ENCODE peak calls at places on chromosomes 16 and 17, in five cellular contexts. A is trophoblast cell, I is neuronal stem cell, K is H9, S is H1. H is an unnamed sample.

GRCh38 chr17:55334285-55334684 is 69.5 kb downstream of the HLF start:
- DNase-seq in S (no peak), K (no peak), A (no peak), I (no peak), H (no peak)

GRCh38 chr16:2905241-2905987 is 6.3 kb upstream of the FLYWCH1 start:
- DNase-seq in I (peak), A (peak), K (peak), S (peak), H (peak)

GRCh38 chr16:88072571-88073001 is 121.4 kb downstream of the BANP start:
- DNase-seq in S (no peak), K (no peak), A (no peak), I (no peak), H (no peak)

GRCh38 chr17:73340093-73340596 is 28.3 kb upstream of the CDC42EP4 start:
- DNase-seq in K (no peak), S (no peak), A (peak), I (no peak), H (peak)

GRCh38 chr16:86452451-86452850 is 57.9 kb upstream of the FOXF1 start:
- DNase-seq in I (no peak), S (no peak), K (no peak), A (no peak), H (no peak)

GRCh38 chr17:27919120-27919519 is 26.0 kb upstream of the LYRM9 start:
- DNase-seq in K (no peak), A (no peak), S (no peak), I (no peak), H (no peak)

GRCh38 chr16:6946106-6946505 is 386.5 kb upstream of the RBFOX1 start:
- DNase-seq in I (no peak), A (no peak), S (no peak), K (no peak), H (no peak)

GRCh38 chr16:67490330-67491096 is 7.2 kb upstream of the AGRP start:
- DNase-seq in A (no peak), I (no peak), S (no peak), K (no peak), H (no peak)

GRCh38 chr17:81735181-81736102 is 23.4 kb downstream of the SLC25A10 start:
- DNase-seq in A (peak), K (no peak), S (no peak), I (no peak), H (peak)

GRCh38 chr16:7755347-7755746 is 422.7 kb downstream of the RBFOX1 start:
- DNase-seq in K (no peak), A (no peak), I (no peak), S (no peak), H (no peak)

GRCh38 chr17:935485-935884 is 44.1 kb downstream of the NXN start:
- DNase-seq in I (no peak), A (no peak), K (no peak), S (no peak), H (no peak)

GRCh38 chr17:70041061-70041460 is 34.0 kb upstream of the KCNJ16 start:
- DNase-seq in S (no peak), K (no peak), I (no peak), A (no peak), H (no peak)

GRCh38 chr16:49277766-49278566 is 3.7 kb downstream of the CBLN1 start:
- DNase-seq in A (no peak), I (no peak), S (peak), K (no peak), H (no peak)

GRCh38 chr16:8850279-8850885 is 18.4 kb downstream of the CARHSP1 start:
- DNase-seq in S (no peak), I (no peak), K (peak), A (no peak), H (peak)

GRCh38 chr17:65278050-65278819 is 141.1 kb downstream of the RGS9 start:
- DNase-seq in S (peak), I (peak), K (peak), A (peak), H (peak)

GRCh38 chr16:88500255-88500661 is 47.2 kb downstream of the ZFPM1 start:
- DNase-seq in I (no peak), S (no peak), K (no peak), A (no peak), H (no peak)

GRCh38 chr17:74862108-74862901 is 2.6 kb upstream of the GRIN2C start:
- DNase-seq in K (peak), S (peak), I (peak), A (no peak), H (peak)

GRCh38 chr16:15055141-15056053 is 477 bp downstream of the NTAN1 start:
- DNase-seq in S (peak), I (no peak), A (no peak), K (no peak), H (peak)

GRCh38 chr16:73473713-73474112 is 425.8 kb upstream of the ZFHX3 start:
- DNase-seq in I (no peak), A (no peak), K (no peak), S (no peak), H (no peak)

GRCh38 chr17:42266918-42267766 is 9.0 kb downstream of the STAT5B start:
- DNase-seq in A (peak), S (no peak), K (no peak), I (no peak), H (peak)

GRCh38 chr16:2811703-2812471 is 5.2 kb upstream of the PRSS21 start:
- DNase-seq in I (no peak), S (no peak), A (no peak), K (no peak), H (no peak)

GRCh38 chr17:42191209-42191608 is 3.1 kb downstream of the GHDC start:
- DNase-seq in S (no peak), I (no peak), K (peak), A (no peak), H (no peak)

GRCh38 chr16:89473791-89474414 is 16.5 kb downstream of the ANKRD11 start:
- DNase-seq in K (no peak), A (peak), S (no peak), I (no peak), H (peak)

GRCh38 chr17:71003736-71004135 is 834.4 kb downstream of the KCNJ2 start:
- DNase-seq in I (no peak), A (no peak), S (peak), K (peak), H (no peak)

GRCh38 chr17:75693500-75694481 is 26.7 kb downstream of the SAP30BP start:
- DNase-seq in K (peak), S (no peak), A (no peak), I (peak), H (peak)

GRCh38 chr16:16014329-16015224 is 65.2 kb downstream of the ABCC1 start:
- DNase-seq in S (no peak), I (no peak), K (no peak), A (no peak), H (peak)

GRCh38 chr17:48048321-48049140 is at the start of gene NFE2L1:
- DNase-seq in A (peak), S (no peak), K (peak), I (no peak), H (peak)

GRCh38 chr17:49443862-49444261 is 29.2 kb upstream of the PHB1 start:
- DNase-seq in I (no peak), A (no peak), K (no peak), S (no peak), H (peak)

GRCh38 chr17:9291912-9292562 is 270.7 kb downstream of the NTN1 start:
- DNase-seq in K (peak), S (peak), A (peak), I (no peak), H (peak)

GRCh38 chr16:30813821-30814189 is 26.8 kb upstream of the ZNF629 start:
- DNase-seq in I (no peak), K (no peak), S (no peak), A (no peak), H (no peak)

GRCh38 chr16:69934751-69935150 is 16.4 kb upstream of the CLEC18A start:
- DNase-seq in I (no peak), K (no peak), A (no peak), S (no peak), H (no peak)

GRCh38 chr17:49637050-49637449 is 40.8 kb downstream of the SPOP start:
- DNase-seq in I (no peak), K (no peak), A (no peak), S (no peak), H (no peak)

GRCh38 chr17:40323731-40324650 is 15.0 kb downstream of the RARA start:
- DNase-seq in A (no peak), I (no peak), K (no peak), S (no peak), H (no peak)

GRCh38 chr16:727291-727977 is 528 bp downstream of the HAGHL start:
- DNase-seq in A (no peak), S (no peak), I (no peak), K (no peak), H (no peak)

GRCh38 chr17:82006468-82007227 is 16.0 kb downstream of the CENPX start:
- DNase-seq in K (no peak), A (peak), S (no peak), I (no peak), H (peak)

GRCh38 chr17:76927982-76928381 is 59.8 kb downstream of the MGAT5B start:
- DNase-seq in I (no peak), K (no peak), A (no peak), S (no peak), H (no peak)

GRCh38 chr17:68820825-68821481 is 134.2 kb downstream of the ABCA8 start:
- DNase-seq in I (no peak), K (no peak), S (no peak), A (no peak), H (peak)

DNA sequence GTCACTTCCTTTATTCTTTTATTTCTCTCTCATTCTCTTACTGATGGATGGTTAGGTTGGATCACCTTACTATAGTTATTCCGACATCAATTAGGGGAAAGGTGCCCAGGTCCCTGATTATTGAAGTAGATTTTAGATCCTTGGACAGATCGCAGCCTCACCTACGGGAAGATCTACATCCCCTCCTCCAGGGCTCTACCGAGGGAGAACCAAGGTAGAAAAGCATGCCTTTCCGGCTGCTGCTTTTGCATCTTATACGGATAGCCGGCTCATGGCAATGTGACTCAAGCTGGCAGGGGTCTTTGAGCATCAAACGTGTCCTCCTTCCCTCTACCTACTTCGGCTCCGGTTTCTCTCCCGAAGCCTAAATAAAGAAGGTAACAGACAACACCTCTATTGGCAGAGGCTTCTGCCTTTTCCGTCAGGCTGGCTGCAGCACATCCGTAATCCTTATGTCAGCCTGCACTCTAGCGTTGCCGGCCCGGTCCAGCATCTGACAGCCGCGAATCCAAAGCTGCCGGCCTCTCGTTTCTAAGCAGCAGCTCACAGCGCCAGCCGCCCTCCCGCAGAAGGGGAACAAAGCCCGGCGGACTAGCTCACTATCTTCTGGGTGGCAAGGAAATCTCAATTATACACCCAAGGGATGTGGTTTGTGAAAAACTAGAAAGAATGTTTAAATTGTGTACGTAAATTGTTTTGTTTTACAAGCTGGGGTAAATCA is 46.9 kb downstream of the IRX6 start:
- DNase-seq in S (peak), I (peak), K (peak), A (no peak), H (no peak)
- H2BK12ac ChIP-seq in S (no peak), I (no peak), K (no peak), A (no peak), H (no peak)

DNA sequence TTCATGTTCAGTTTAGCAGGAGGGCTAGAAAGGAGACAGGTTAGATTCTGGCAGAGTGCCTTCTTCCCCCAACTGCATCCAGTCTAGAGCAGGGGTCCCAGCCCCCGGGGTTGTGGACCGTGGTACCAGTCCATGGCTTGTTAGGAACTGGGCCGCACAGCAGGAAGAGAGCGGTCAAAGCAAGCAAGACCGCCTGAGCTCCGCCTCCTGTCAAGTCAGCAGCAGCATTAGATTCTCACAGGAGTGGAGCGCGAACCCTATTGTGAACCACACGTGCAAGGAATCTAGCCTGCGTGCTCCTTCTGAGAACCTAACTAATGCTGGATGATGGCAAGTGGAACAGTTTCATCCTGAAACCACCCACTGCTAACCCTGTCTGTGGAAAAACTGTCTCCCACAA is 95.0 kb downstream of the HIC1 start:
- DNase-seq in I (no peak), S (no peak), K (no peak), A (no peak), H (no peak)
- H2BK12ac ChIP-seq in I (no peak), S (no peak), K (no peak), A (no peak), H (no peak)

GRCh38 chr16:84307209-84307954 is 12.7 kb downstream of the WFDC1 start:
- DNase-seq in K (no peak), A (no peak), I (no peak), S (no peak), H (no peak)

GRCh38 chr16:84310642-84311041 is 16.0 kb downstream of the WFDC1 start:
- DNase-seq in I (no peak), S (no peak), A (no peak), K (no peak), H (no peak)

GRCh38 chr16:84303516-84303915 is 8.8 kb downstream of the WFDC1 start:
- DNase-seq in K (no peak), A (no peak), I (no peak), S (no peak), H (no peak)

GRCh38 chr16:84306564-84306963 is 11.9 kb downstream of the WFDC1 start:
- DNase-seq in K (no peak), S (no peak), I (no peak), A (no peak), H (no peak)

GRCh38 chr16:84308120-84308519 is 13.4 kb downstream of the WFDC1 start:
- DNase-seq in A (no peak), K (peak), I (peak), S (peak), H (peak)
- H2BK12ac ChIP-seq in A (no peak), K (no peak), I (peak), S (peak), H (no peak)

GRCh38 chr17:2050246-2050866 is 4.5 kb upstream of the HIC1 start:
- DNase-seq in A (peak), I (peak), S (peak), K (peak), H (peak)
- H2BK12ac ChIP-seq in A (no peak), I (no peak), S (no peak), K (no peak), H (no peak)

GRCh38 chr16:19486744-19487325 is 35.1 kb downstream of the GDE1 start:
- DNase-seq in A (no peak), I (no peak), K (no peak), S (no peak), H (no peak)

GRCh38 chr16:19490619-19491018 is 31.3 kb downstream of the GDE1 start:
- DNase-seq in S (no peak), K (no peak), A (no peak), I (no peak), H (no peak)

GRCh38 chr16:19488213-19488640 is 33.7 kb downstream of the GDE1 start:
- DNase-seq in K (peak), I (no peak), S (peak), A (no peak), H (no peak)
- H2BK12ac ChIP-seq in K (no peak), I (no peak), S (peak), A (no peak), H (no peak)

GRCh38 chr16:83952587-83952939 is 477 bp upstream of the OSGIN1 start:
- DNase-seq in A (no peak), K (no peak), S (no peak), I (no peak), H (no peak)
- H2BK12ac ChIP-seq in A (peak), K (no peak), S (no peak), I (no peak), H (peak)